ENCODE peak calls at places on chromosomes 11 and 22, in four cellular contexts. T, O, R and N are unnamed samples. For H3K27me3, the result is how much of the 10 kb centered on the place peaks cover.

GRCh38 chr22:50544078-50544745 is 1.5 kb upstream of the KLHDC7B start:
- DNase-seq in T (peak), O (no peak), R (peak), N (peak)

GRCh38 chr11:23897453-23898289 is 599.2 kb upstream of the LUZP2 start:
- DNase-seq in T (no peak), O (no peak), R (no peak), N (no peak)

GRCh38 chr22:33007485-33007884 is 50.7 kb downstream of the SYN3 start:
- DNase-seq in T (no peak), O (no peak), R (peak), N (no peak)

GRCh38 chr11:114610984-114611944 is 15.7 kb upstream of the NXPE4 start:
- DNase-seq in T (no peak), O (no peak), R (no peak), N (no peak)

GRCh38 chr11:6251990-6252473 is 7.6 kb upstream of the CCKBR start:
- DNase-seq in T (no peak), O (no peak), R (no peak), N (no peak)

GRCh38 chr11:32809313-32809712 is 14.9 kb upstream of the CCDC73 start:
- DNase-seq in T (peak), O (peak), R (peak), N (peak)

GRCh38 chr11:79503028-79503427 is 62.2 kb upstream of the TENM4 start:
- DNase-seq in T (no peak), O (peak), R (no peak), N (no peak)

GRCh38 chr11:28195449-28195848 is 87.3 kb downstream of the METTL15 start:
- DNase-seq in T (no peak), O (no peak), R (no peak), N (no peak)

GRCh38 chr11:70948855-70949551 is 303.4 kb downstream of the SHANK2 start:
- DNase-seq in T (no peak), O (no peak), R (no peak), N (no peak)

GRCh38 chr11:115161876-115162275 is 342.3 kb downstream of the CADM1 start:
- DNase-seq in T (no peak), O (no peak), R (no peak), N (no peak)

GRCh38 chr11:16607675-16608644 is 130.5 kb upstream of the C11orf58 start:
- DNase-seq in T (peak), O (peak), R (peak), N (no peak)

GRCh38 chr11:41309716-41310115 is 149.7 kb downstream of the LRRC4C start:
- DNase-seq in T (no peak), O (no peak), R (no peak), N (no peak)

GRCh38 chr11:71937826-71938225 is 9.0 kb downstream of the RNF121 start:
- DNase-seq in T (no peak), O (no peak), R (no peak), N (no peak)

GRCh38 chr22:18031670-18032454 is 7.5 kb upstream of the MICAL3 start:
- DNase-seq in T (no peak), O (peak), R (no peak), N (no peak)

GRCh38 chr11:80831374-80831773 is 1390.5 kb upstream of the TENM4 start:
- DNase-seq in T (no peak), O (no peak), R (no peak), N (no peak)

GRCh38 chr11:7575841-7576451 is 62.1 kb downstream of the PPFIBP2 start:
- DNase-seq in T (no peak), O (no peak), R (no peak), N (peak)

GRCh38 chr11:61996933-61997332 is 29.5 kb upstream of the FTH1 start:
- DNase-seq in T (no peak), O (no peak), R (no peak), N (no peak)

GRCh38 chr22:47086596-47087248 is 324.3 kb downstream of the TBC1D22A start:
- DNase-seq in T (no peak), O (no peak), R (no peak), N (no peak)

GRCh38 chr11:21472256-21472655 is 720.6 kb upstream of the ANO5 start:
- DNase-seq in T (no peak), O (no peak), R (no peak), N (no peak)

DNA sequence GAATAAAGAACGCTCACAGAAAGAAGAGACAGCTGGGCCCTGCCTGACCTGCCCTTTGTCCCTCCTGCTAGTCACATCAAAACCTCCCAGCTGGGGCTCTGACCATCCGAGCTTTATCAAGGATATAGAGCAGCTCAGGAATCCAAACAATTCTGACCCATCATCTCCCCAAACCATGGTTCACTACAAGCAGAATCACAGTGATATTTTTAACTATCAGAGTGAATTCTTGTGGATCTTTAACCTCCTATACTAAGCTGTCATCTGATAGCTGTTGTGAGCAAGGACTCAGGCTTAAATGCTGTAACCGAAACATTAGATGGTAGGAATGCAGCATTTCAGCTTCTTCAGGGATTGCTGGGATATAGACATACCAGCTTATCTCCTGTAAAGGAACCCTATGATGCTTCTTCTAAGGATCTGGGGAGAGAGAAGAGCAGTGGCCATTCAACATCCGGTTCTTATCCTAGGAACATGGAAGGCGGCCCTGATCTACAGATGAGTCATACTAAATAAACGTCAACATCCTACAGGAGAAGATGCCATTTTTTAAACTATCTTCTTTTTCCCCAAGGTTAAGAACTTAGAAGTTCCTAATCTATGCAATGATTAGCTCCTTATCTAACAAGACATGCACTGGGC is 84.7 kb upstream of the AKIP1 start:
- DNase-seq in T (no peak), O (no peak), R (no peak), N (no peak)
- H3K4me3 ChIP-seq in T (no peak), O (no peak), R (no peak), N (no peak)

GRCh38 chr22:39291501-39291900 is 27.9 kb downstream of the RPL3 start:
- DNase-seq in T (no peak), O (no peak), R (no peak), N (no peak)
- TF ChIP-seq CTCF in T (no peak), O (no peak), R (no peak), N (peak)

DNA sequence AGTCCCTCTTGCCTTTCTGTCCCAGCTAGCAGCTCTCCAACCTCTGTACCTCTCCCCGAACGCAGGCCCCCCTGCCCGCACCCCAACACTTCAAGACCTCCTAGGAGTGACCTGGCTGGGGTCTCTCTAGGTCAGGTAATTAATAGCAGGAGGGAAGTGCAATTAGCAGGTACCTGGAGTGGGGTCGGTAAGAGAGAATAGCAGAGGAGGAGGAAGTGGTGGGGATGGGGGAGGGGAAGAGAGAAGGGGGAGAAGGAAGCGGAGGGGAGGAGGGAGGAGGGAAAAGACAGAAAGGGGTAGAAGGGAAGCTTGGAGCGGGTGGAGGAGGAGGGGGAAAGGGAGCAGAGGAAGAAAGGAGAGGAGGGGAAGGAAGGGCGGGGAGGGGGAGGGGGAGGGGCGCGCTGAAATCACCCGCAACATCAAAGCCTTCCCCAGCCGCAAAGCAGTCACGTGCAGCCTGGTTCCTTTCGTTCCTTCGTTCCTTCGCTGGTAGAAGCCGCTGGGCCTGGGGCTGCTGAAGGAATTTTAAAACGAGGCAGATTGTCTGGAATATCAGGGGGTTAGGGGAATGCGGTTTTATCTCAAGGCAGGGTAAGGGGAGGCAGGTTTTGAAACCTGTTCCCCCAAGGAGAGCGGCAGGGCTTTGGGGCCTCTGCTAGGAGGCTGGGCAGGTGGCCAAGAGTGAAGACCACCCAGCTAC is 29.3 kb upstream of the TCF20 start:
- DNase-seq in T (no peak), O (no peak), R (no peak), N (no peak)
- H3K27me3 ChIP-seq in T (under half), O (under half), R (under half), N (under half)

DNA sequence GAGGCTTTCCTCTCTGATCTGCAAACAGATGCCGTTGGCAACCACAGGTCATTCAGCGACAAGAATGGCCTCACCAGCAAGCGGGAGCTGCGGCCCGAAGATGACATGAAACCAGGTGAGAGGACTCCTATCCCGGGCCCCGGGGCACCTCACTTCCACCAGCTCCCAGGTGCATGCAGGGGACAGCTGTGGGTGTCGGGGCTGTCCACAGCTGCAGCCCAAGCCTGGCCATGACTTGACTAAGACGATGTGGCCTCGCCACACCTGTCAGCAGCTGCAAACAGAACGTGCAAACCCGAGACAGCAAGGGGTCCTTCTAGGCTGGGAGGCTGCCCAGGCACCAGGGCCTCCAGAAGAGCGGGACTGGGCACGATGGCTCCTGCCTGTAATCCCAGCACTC is 3.6 kb downstream of the GAL start:
- DNase-seq in T (no peak), O (no peak), R (no peak), N (no peak)
- H3K4me3 ChIP-seq in T (no peak), O (no peak), R (no peak), N (no peak)

DNA sequence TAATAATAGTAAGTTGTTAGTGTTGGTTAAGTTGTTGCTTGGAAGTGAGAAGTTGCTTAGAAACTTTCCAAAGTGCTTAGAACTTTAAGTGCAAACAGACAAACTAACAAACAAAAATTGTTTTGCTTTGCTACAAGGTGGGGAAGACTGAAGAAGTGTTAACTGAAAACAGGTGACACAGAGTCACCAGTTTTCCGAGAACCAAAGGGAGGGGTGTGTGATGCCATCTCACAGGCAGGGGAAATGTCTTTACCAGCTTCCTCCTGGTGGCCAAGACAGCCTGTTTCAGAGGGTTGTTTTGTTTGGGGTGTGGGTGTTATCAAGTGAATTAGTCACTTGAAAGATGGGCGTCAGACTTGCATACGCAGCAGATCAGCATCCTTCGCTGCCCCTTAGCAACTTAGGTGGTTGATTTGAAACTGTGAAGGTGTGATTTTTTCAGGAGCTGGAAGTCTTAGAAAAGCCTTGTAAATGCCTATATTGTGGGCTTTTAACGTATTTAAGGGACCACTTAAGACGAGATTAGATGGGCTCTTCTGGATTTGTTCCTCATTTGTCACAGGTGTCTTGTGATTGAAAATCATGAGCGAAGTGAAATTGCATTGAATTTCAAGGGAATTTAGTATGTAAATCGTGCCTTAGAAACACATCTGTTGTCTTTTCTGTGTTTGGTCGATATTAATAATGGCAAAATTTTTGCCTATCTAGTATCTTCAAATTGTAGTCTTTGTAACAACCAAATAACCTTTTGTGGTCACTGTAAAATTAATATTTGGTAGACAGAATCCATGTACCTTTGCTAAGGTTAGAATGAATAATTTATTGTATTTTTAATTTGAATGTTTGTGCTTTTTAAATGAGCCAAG is 2.7 kb downstream of the NEAT1 start:
- DNase-seq in T (peak), O (peak), R (peak), N (peak)
- TF ChIP-seq CTCF in T (peak), O (peak), R (no peak), N (no peak)

GRCh38 chr11:124746621-124747243 is 5.3 kb downstream of the VSIG2 start:
- DNase-seq in T (peak), O (peak), R (peak), N (peak)

GRCh38 chr11:124748481-124749338 is 3.3 kb downstream of the VSIG2 start:
- DNase-seq in T (no peak), O (no peak), R (no peak), N (no peak)

GRCh38 chr11:124745835-124746620 is 6.0 kb downstream of the VSIG2 start:
- DNase-seq in T (no peak), O (no peak), R (no peak), N (no peak)

GRCh38 chr11:124748100-124748418 is 4.0 kb downstream of the VSIG2 start:
- DNase-seq in T (no peak), O (no peak), R (no peak), N (no peak)

GRCh38 chr11:124747406-124748099 is 4.5 kb downstream of the VSIG2 start:
- DNase-seq in T (no peak), O (no peak), R (no peak), N (no peak)
- H3K27me3 ChIP-seq in T (under half), O (under half), R (under half), N (under half)

GRCh38 chr11:73758451-73758850 is 2.4 kb downstream of the RAB6A start:
- DNase-seq in T (no peak), O (no peak), R (no peak), N (no peak)
- H3K4me3 ChIP-seq in T (peak), O (no peak), R (no peak), N (no peak)

DNA sequence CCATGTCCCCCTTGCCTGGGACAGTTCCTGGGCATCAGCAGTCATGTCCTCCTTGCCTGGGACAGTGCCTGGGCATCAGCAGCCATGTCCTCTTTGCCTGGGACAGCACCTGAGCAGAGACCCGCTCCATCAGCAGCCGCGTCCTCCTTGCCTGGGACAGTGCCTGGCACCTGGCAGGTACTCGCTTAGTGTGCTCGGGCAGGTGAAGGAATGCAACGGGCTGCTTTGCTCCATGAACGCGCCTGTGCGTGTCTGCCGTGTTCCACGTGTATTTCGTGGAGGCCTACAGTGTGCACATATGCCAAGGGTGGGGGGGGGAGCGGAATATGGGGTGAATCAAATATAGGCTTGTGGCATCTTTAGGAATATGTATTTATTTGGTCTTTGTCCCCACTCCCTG is 1490.7 kb downstream of the TBC1D22A start:
- DNase-seq in T (no peak), O (no peak), R (no peak), N (no peak)
- TF ChIP-seq CTCF in T (no peak), O (no peak), R (no peak), N (no peak)